ENCODE peak calls at places on chromosome 2, in five cellular contexts. One of them, this sample, is unnamed.

GRCh38 chr2:137192366-137193315 is 427.3 kb downstream of the THSD7B start:
- DNase-seq in A549: no peak
- DNase-seq in H1: no peak
- DNase-seq in K562: no peak
- DNase-seq in IMR-90: no peak
- DNase-seq in this sample: peak; percentile 15

GRCh38 chr2:27471961-27472360 is 17.6 kb downstream of the IFT172 start:
- DNase-seq in A549: no peak
- DNase-seq in H1: no peak
- DNase-seq in K562: peak; percentile 38
- DNase-seq in IMR-90: no peak
- DNase-seq in this sample: no peak

GRCh38 chr2:73292906-73293533 is 328 bp downstream of the EGR4 start:
- DNase-seq in A549: peak; percentile 43
- DNase-seq in H1: no peak
- DNase-seq in K562: no peak
- DNase-seq in IMR-90: no peak
- DNase-seq in this sample: no peak

GRCh38 chr2:24827321-24828261 is 34.4 kb downstream of the CENPO start:
- DNase-seq in A549: peak; percentile 95
- DNase-seq in H1: peak; percentile 79
- DNase-seq in K562: peak; percentile 88
- DNase-seq in IMR-90: peak; percentile 89
- DNase-seq in this sample: peak; percentile 84

GRCh38 chr2:158038906-158039305 is 62.8 kb upstream of the UPP2 start:
- DNase-seq in A549: no peak
- DNase-seq in H1: no peak
- DNase-seq in K562: no peak
- DNase-seq in IMR-90: no peak
- DNase-seq in this sample: no peak

GRCh38 chr2:95362486-95362885 is 40.0 kb upstream of the FAHD2A start:
- DNase-seq in A549: no peak
- DNase-seq in H1: no peak
- DNase-seq in K562: no peak
- DNase-seq in IMR-90: no peak
- DNase-seq in this sample: no peak

GRCh38 chr2:224086226-224086911 is 47.3 kb upstream of the SERPINE2 start:
- DNase-seq in A549: peak; percentile 57
- DNase-seq in H1: no peak
- DNase-seq in K562: no peak
- DNase-seq in IMR-90: peak; percentile 89
- DNase-seq in this sample: peak; percentile 43

GRCh38 chr2:206688992-206689391 is 29.2 kb downstream of the DYTN start:
- DNase-seq in A549: no peak
- DNase-seq in H1: no peak
- DNase-seq in K562: no peak
- DNase-seq in IMR-90: no peak
- DNase-seq in this sample: no peak

GRCh38 chr2:49840428-49840975 is 686.2 kb upstream of the FSHR start:
- DNase-seq in A549: no peak
- DNase-seq in H1: no peak
- DNase-seq in K562: no peak
- DNase-seq in IMR-90: no peak
- DNase-seq in this sample: no peak

GRCh38 chr2:20524412-20525040 is 77.7 kb downstream of the RHOB start:
- DNase-seq in A549: no peak
- DNase-seq in H1: no peak
- DNase-seq in K562: peak; percentile 81
- DNase-seq in IMR-90: no peak
- DNase-seq in this sample: no peak

GRCh38 chr2:96914332-96914731 is 44.5 kb upstream of the SEMA4C start:
- DNase-seq in A549: no peak
- DNase-seq in H1: no peak
- DNase-seq in K562: no peak
- DNase-seq in IMR-90: peak; percentile 45
- DNase-seq in this sample: no peak

GRCh38 chr2:60416221-60417008 is 137.0 kb downstream of the BCL11A start:
- DNase-seq in A549: no peak
- DNase-seq in H1: no peak
- DNase-seq in K562: no peak
- DNase-seq in IMR-90: peak; percentile 3
- DNase-seq in this sample: no peak

GRCh38 chr2:124034265-124034664 is 9.2 kb downstream of the CNTNAP5 start:
- DNase-seq in A549: no peak
- DNase-seq in H1: no peak
- DNase-seq in K562: no peak
- DNase-seq in IMR-90: no peak
- DNase-seq in this sample: no peak

GRCh38 chr2:28583899-28584553 is 88.2 kb downstream of the PLB1 start:
- DNase-seq in A549: peak; percentile 99
- DNase-seq in H1: peak; percentile 21
- DNase-seq in K562: peak; percentile 89
- DNase-seq in IMR-90: peak; percentile 97
- DNase-seq in this sample: peak; percentile 74

GRCh38 chr2:199757466-199757865 is 93.5 kb downstream of the FTCDNL1 start:
- DNase-seq in A549: no peak
- DNase-seq in H1: no peak
- DNase-seq in K562: no peak
- DNase-seq in IMR-90: no peak
- DNase-seq in this sample: no peak

GRCh38 chr2:159035790-159036411 is 67.5 kb downstream of the TANC1 start:
- DNase-seq in A549: peak; percentile 10
- DNase-seq in H1: peak; percentile 58
- DNase-seq in K562: peak; percentile 51
- DNase-seq in IMR-90: peak; percentile 68
- DNase-seq in this sample: peak; percentile 83

GRCh38 chr2:17442334-17442733 is 75.9 kb downstream of the RAD51AP2 start:
- DNase-seq in A549: no peak
- DNase-seq in H1: no peak
- DNase-seq in K562: no peak
- DNase-seq in IMR-90: peak; percentile 1
- DNase-seq in this sample: no peak

GRCh38 chr2:55231546-55232083 is 478 bp downstream of the CLHC1 start:
- DNase-seq in A549: peak; percentile 55
- DNase-seq in H1: no peak
- DNase-seq in K562: no peak
- DNase-seq in IMR-90: peak; percentile 10
- DNase-seq in this sample: no peak

GRCh38 chr2:108855194-108855593 is 68.6 kb downstream of the CCDC138 start:
- DNase-seq in A549: no peak
- DNase-seq in H1: no peak
- DNase-seq in K562: peak; percentile 6
- DNase-seq in IMR-90: peak; percentile 8
- DNase-seq in this sample: peak; percentile 23

GRCh38 chr2:241804326-241805276 is 4.4 kb upstream of the NEU4 start:
- DNase-seq in A549: no peak
- DNase-seq in H1: no peak
- DNase-seq in K562: peak; percentile 84
- DNase-seq in IMR-90: no peak
- DNase-seq in this sample: peak; percentile 34

GRCh38 chr2:31434911-31435310 is 20.4 kb upstream of the XDH start:
- DNase-seq in A549: peak; percentile 36
- DNase-seq in H1: no peak
- DNase-seq in K562: no peak
- DNase-seq in IMR-90: peak; percentile 17
- DNase-seq in this sample: no peak

GRCh38 chr2:48065096-48065495 is 158.8 kb upstream of the FBXO11 start:
- DNase-seq in A549: no peak
- DNase-seq in H1: no peak
- DNase-seq in K562: no peak
- DNase-seq in IMR-90: no peak
- DNase-seq in this sample: no peak

GRCh38 chr2:136010126-136010525 is 24.7 kb upstream of the DARS1 start:
- DNase-seq in A549: no peak
- DNase-seq in H1: no peak
- DNase-seq in K562: no peak
- DNase-seq in IMR-90: peak; percentile 72
- DNase-seq in this sample: no peak

GRCh38 chr2:134443814-134444480 is 190.1 kb downstream of the MGAT5 start:
- DNase-seq in A549: no peak
- DNase-seq in H1: no peak
- DNase-seq in K562: no peak
- DNase-seq in IMR-90: no peak
- DNase-seq in this sample: no peak

GRCh38 chr2:121721926-121722325 is 14.7 kb downstream of the NIFK start:
- DNase-seq in A549: no peak
- DNase-seq in H1: no peak
- DNase-seq in K562: no peak
- DNase-seq in IMR-90: peak; percentile 92
- DNase-seq in this sample: no peak

GRCh38 chr2:39780825-39781600 is 2.0 kb upstream of the THUMPD2 start:
- DNase-seq in A549: no peak
- DNase-seq in H1: no peak
- DNase-seq in K562: peak; percentile 68
- DNase-seq in IMR-90: no peak
- DNase-seq in this sample: peak; percentile 32

DNA sequence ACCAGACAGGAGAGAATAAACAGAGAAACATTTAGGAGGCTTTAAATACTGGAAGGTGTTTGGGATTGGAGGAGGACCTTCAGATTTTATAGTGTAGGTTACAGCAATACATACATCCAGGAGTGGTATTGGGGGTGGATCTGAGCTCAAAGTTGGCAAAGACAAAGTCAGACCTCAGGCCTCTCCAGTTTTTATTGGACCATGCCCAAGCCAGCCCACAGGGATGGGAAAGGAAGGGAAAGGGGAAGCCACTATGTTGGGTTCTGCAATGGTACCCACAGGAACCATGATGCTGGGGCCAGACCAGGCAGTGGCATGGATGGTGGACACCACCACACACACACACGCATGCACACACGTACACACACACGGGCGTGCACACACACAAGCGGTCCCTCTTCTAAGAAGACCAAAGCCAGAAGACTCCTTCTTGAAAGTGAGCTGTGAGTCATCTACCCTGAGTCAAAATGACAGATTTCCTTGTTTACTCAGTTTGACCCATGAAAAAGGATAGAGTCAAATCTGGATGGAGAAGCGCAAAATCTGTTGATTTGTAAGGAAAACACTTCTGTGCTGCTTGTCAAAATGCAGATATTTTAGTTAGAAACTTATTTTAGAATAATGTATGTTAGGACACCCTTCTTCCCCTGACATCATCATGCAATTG is 87.9 kb downstream of the TRABD2A start:
- DNase-seq in A549: no peak
- DNase-seq in H1: no peak
- DNase-seq in K562: no peak
- DNase-seq in IMR-90: peak; percentile 60
- DNase-seq in this sample: no peak
- TF ChIP-seq MAFK in A549: no peak
- TF ChIP-seq MAFK in H1: no peak
- TF ChIP-seq MAFK in K562: no peak
- TF ChIP-seq MAFK in IMR-90: no peak
- TF ChIP-seq MAFK in this sample: no peak

DNA sequence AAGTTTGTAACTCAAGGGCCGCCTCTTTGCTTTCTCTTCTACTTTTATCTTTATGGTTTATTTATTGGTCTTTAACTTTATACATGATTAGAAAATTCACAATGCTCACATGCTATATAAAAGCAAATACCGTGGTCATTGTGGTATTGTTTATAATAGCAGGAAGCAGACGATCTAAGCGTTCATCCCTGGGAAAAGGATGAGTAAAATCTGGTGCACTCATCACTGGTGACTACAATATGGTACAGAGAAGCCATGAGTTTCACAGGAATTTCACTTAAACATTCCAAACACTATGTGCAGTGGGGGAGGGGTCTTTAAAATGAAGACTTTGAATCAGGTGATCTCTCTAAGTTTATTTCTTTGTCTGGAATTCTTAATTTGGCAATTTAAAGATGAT is 97.9 kb downstream of the SCN3A start:
- DNase-seq in A549: no peak
- DNase-seq in H1: no peak
- DNase-seq in K562: no peak
- DNase-seq in IMR-90: peak; percentile 30
- DNase-seq in this sample: no peak
- TF ChIP-seq MAFK in A549: no peak
- TF ChIP-seq MAFK in H1: no peak
- TF ChIP-seq MAFK in K562: no peak
- TF ChIP-seq MAFK in IMR-90: no peak
- TF ChIP-seq MAFK in this sample: no peak

DNA sequence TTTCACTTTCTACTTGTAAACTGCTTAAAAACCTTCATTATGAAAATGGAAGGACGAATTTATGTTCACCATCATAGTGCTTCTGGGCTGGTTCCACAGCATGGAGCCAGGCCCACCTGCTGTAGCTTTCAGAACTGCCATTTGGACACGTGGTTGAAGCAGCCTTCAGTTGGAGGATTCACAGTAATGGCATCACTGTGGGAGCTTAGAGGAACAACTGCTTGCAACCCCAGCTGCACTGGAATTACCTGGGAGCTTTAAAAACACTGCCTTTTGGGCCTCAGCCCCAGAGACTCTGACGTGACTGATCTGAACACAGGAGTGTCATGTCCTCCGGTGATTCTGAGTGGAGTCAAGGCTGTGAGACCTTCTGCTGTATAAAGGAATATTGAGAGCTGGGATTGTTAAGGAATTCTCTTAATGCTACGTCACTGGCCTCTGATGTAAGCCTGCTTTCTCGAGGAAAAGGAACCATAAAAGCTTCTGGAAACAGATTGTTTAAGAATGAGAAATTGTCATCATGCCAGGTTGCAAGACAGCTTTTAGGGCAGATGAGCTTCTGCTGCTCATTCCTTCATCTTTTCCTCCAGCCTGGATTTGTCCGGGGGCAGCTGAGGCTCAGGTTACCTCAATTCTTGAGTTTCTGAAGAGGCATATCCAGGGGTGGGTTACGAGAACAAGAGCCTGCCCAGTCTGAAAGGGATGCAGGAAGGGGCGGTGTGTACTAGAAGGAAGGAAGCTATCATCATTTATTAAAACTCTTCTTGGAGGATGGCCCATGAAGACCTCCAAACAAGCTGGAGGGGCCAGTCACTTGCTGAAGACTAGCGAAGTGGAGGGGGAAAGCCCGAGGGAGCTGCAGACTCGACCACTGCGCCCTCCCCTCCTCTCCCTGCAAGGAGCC is 1.3 kb upstream of the IL1R1 start:
- DNase-seq in A549: no peak
- DNase-seq in H1: no peak
- DNase-seq in K562: no peak
- DNase-seq in IMR-90: peak; percentile 98
- DNase-seq in this sample: no peak
- TF ChIP-seq MAFK in A549: no peak
- TF ChIP-seq MAFK in H1: no peak
- TF ChIP-seq MAFK in K562: no peak
- TF ChIP-seq MAFK in IMR-90: no peak
- TF ChIP-seq MAFK in this sample: no peak

GRCh38 chr2:160477032-160477431 is 16.6 kb downstream of the RBMS1 start:
- DNase-seq in A549: no peak
- DNase-seq in H1: no peak
- DNase-seq in K562: no peak
- DNase-seq in IMR-90: no peak
- DNase-seq in this sample: no peak

GRCh38 chr2:160472839-160473251 is 20.8 kb downstream of the RBMS1 start:
- DNase-seq in A549: no peak
- DNase-seq in H1: no peak
- DNase-seq in K562: no peak
- DNase-seq in IMR-90: peak; percentile 94
- DNase-seq in this sample: no peak

GRCh38 chr2:160474319-160474645 is 19.3 kb downstream of the RBMS1 start:
- DNase-seq in A549: no peak
- DNase-seq in H1: no peak
- DNase-seq in K562: no peak
- DNase-seq in IMR-90: no peak
- DNase-seq in this sample: no peak

GRCh38 chr2:160473508-160474318 is 19.9 kb downstream of the RBMS1 start:
- DNase-seq in A549: no peak
- DNase-seq in H1: no peak
- DNase-seq in K562: no peak
- DNase-seq in IMR-90: no peak
- DNase-seq in this sample: no peak

GRCh38 chr2:160474891-160475795 is 18.5 kb downstream of the RBMS1 start:
- DNase-seq in A549: no peak
- DNase-seq in H1: no peak
- DNase-seq in K562: no peak
- DNase-seq in IMR-90: peak; percentile 49
- DNase-seq in this sample: no peak
- TF ChIP-seq MAFK in A549: no peak
- TF ChIP-seq MAFK in H1: no peak
- TF ChIP-seq MAFK in K562: no peak
- TF ChIP-seq MAFK in IMR-90: no peak
- TF ChIP-seq MAFK in this sample: no peak

This sample was measured in HepG2.